ENCODE peak calls at places on chromosomes 1 and 21, in six cellular contexts. One of them, this sample, is unnamed.

GRCh38 chr1:87129606-87130005 is 199.1 kb upstream of the LMO4 start:
- DNase-seq in AG04450: no peak
- DNase-seq in IMR-90: no peak
- DNase-seq in fibroblast of mammary gland: peak
- DNase-seq in heart left ventricle: peak
- DNase-seq in neural progenitor cell: no peak
- DNase-seq in this sample: no peak

GRCh38 chr1:97304366-97304765 is 582.8 kb downstream of the PTBP2 start:
- DNase-seq in heart left ventricle: no peak
- DNase-seq in IMR-90: no peak
- DNase-seq in neural progenitor cell: no peak
- DNase-seq in fibroblast of mammary gland: no peak
- DNase-seq in AG04450: no peak
- DNase-seq in this sample: no peak

GRCh38 chr1:23421752-23422312 is 2.7 kb downstream of the TCEA3 start:
- DNase-seq in neural progenitor cell: no peak
- DNase-seq in IMR-90: peak
- DNase-seq in fibroblast of mammary gland: peak
- DNase-seq in AG04450: peak
- DNase-seq in heart left ventricle: no peak
- DNase-seq in this sample: no peak

GRCh38 chr1:46659307-46659870 is 8.8 kb downstream of the ATPAF1 start:
- DNase-seq in fibroblast of mammary gland: no peak
- DNase-seq in IMR-90: no peak
- DNase-seq in heart left ventricle: no peak
- DNase-seq in AG04450: no peak
- DNase-seq in neural progenitor cell: no peak
- DNase-seq in this sample: no peak

GRCh38 chr1:161068306-161069200 is 1.1 kb downstream of the ARHGAP30 start:
- DNase-seq in heart left ventricle: peak
- DNase-seq in IMR-90: no peak
- DNase-seq in fibroblast of mammary gland: no peak
- DNase-seq in neural progenitor cell: no peak
- DNase-seq in AG04450: no peak
- DNase-seq in this sample: no peak

GRCh38 chr1:248807067-248807737 is 18.5 kb downstream of the SH3BP5L start:
- DNase-seq in heart left ventricle: peak
- DNase-seq in fibroblast of mammary gland: peak
- DNase-seq in IMR-90: peak
- DNase-seq in AG04450: no peak
- DNase-seq in neural progenitor cell: peak
- DNase-seq in this sample: no peak

GRCh38 chr1:243345205-243345604 is 89.4 kb downstream of the SDCCAG8 start:
- DNase-seq in neural progenitor cell: no peak
- DNase-seq in heart left ventricle: no peak
- DNase-seq in IMR-90: peak
- DNase-seq in AG04450: no peak
- DNase-seq in fibroblast of mammary gland: peak
- DNase-seq in this sample: peak

GRCh38 chr1:230066036-230066435 is 1.0 kb upstream of the GALNT2 start:
- DNase-seq in AG04450: no peak
- DNase-seq in neural progenitor cell: no peak
- DNase-seq in heart left ventricle: no peak
- DNase-seq in IMR-90: no peak
- DNase-seq in fibroblast of mammary gland: no peak
- DNase-seq in this sample: no peak

GRCh38 chr1:55378582-55378981 is 163.4 kb upstream of the USP24 start:
- DNase-seq in heart left ventricle: no peak
- DNase-seq in AG04450: no peak
- DNase-seq in IMR-90: peak
- DNase-seq in fibroblast of mammary gland: peak
- DNase-seq in neural progenitor cell: peak
- DNase-seq in this sample: peak

GRCh38 chr1:115744876-115745275 is 23.6 kb downstream of the CASQ2 start:
- DNase-seq in fibroblast of mammary gland: no peak
- DNase-seq in IMR-90: no peak
- DNase-seq in neural progenitor cell: no peak
- DNase-seq in AG04450: no peak
- DNase-seq in heart left ventricle: no peak
- DNase-seq in this sample: no peak

GRCh38 chr1:45258059-45258650 is 51.8 kb upstream of the ZSWIM5 start:
- DNase-seq in fibroblast of mammary gland: no peak
- DNase-seq in heart left ventricle: no peak
- DNase-seq in AG04450: no peak
- DNase-seq in IMR-90: no peak
- DNase-seq in neural progenitor cell: peak
- DNase-seq in this sample: no peak

GRCh38 chr1:241074507-241074906 is 282.5 kb downstream of the RGS7 start:
- DNase-seq in neural progenitor cell: no peak
- DNase-seq in AG04450: no peak
- DNase-seq in IMR-90: no peak
- DNase-seq in fibroblast of mammary gland: peak
- DNase-seq in heart left ventricle: no peak
- DNase-seq in this sample: peak

GRCh38 chr21:15586752-15587436 is 142.9 kb upstream of the USP25 start:
- DNase-seq in fibroblast of mammary gland: no peak
- DNase-seq in neural progenitor cell: no peak
- DNase-seq in AG04450: no peak
- DNase-seq in IMR-90: no peak
- DNase-seq in heart left ventricle: no peak
- DNase-seq in this sample: no peak

DNA sequence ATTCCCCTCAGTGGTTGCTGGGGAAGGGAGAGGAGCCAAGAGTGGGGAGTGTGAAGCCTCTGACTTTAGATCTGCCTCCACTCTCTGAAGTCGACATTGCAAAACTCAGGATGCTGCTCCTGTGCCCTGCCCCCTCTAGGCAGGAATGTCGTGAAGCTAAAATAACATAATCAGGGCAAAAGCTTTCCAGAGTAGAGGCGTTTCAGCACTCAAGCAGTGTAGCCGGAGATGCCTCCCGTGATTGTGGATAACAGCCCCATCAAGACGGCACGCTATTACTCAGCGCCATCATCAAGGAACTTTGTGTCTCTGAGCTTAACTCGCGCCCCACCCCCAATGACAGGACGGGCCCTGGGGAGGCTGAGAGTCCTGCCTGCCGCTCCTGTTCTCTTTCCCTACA is 60.0 kb downstream of the FBXO2 start:
- DNase-seq in neural progenitor cell: peak
- DNase-seq in fibroblast of mammary gland: peak
- DNase-seq in IMR-90: peak
- DNase-seq in AG04450: no peak
- DNase-seq in heart left ventricle: no peak
- DNase-seq in this sample: no peak
- TF ChIP-seq CTCF in neural progenitor cell: peak
- TF ChIP-seq CTCF in fibroblast of mammary gland: no peak
- TF ChIP-seq CTCF in IMR-90: peak
- TF ChIP-seq CTCF in AG04450: peak
- TF ChIP-seq CTCF in heart left ventricle: no peak
- TF ChIP-seq CTCF in this sample: peak

DNA sequence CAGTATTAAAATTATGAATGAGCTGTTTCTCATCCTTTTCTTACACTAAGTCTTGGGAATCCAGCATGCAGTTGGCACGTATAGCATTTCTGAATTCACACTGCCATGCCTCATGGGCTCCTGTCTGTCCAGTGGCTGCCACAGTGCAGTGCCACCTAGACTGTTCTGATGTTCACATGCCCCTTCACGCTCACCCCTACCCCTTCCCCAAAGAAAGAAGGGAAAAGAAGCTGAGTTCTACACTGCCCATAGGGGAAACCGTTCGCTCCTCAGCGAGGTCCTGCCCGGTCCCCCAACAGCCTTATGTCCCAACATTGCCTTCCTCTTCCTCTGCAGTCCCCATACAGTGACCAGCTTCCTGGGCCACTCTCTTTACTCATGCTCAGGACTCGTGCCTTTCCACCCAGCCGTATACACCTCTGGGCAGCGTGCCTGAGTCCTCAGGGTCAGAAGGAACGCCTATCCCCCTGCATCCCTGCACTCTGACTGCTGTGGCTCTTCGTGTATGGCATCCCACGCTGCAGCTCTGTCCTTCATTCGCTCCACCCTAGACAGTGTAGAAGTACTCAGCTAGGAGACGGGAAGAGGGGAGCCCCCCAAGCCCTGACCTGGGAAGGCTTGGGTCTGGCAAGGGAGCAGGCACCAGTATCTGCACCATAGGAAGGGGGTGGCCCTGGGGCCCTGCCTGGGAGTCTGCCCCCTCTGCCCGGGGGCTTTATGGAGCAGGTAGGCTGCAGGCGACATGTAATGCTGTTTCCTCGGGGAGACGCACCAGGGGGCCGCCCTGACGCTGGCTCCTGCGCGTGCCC is 24.1 kb upstream of the ARF1 start:
- DNase-seq in heart left ventricle: no peak
- DNase-seq in neural progenitor cell: no peak
- DNase-seq in IMR-90: no peak
- DNase-seq in fibroblast of mammary gland: no peak
- DNase-seq in AG04450: no peak
- DNase-seq in this sample: no peak
- H3K4me3 ChIP-seq in heart left ventricle: no peak
- H3K4me3 ChIP-seq in neural progenitor cell: no peak
- H3K4me3 ChIP-seq in IMR-90: no peak
- H3K4me3 ChIP-seq in fibroblast of mammary gland: no peak
- H3K4me3 ChIP-seq in AG04450: no peak
- H3K4me3 ChIP-seq in this sample: no peak

DNA sequence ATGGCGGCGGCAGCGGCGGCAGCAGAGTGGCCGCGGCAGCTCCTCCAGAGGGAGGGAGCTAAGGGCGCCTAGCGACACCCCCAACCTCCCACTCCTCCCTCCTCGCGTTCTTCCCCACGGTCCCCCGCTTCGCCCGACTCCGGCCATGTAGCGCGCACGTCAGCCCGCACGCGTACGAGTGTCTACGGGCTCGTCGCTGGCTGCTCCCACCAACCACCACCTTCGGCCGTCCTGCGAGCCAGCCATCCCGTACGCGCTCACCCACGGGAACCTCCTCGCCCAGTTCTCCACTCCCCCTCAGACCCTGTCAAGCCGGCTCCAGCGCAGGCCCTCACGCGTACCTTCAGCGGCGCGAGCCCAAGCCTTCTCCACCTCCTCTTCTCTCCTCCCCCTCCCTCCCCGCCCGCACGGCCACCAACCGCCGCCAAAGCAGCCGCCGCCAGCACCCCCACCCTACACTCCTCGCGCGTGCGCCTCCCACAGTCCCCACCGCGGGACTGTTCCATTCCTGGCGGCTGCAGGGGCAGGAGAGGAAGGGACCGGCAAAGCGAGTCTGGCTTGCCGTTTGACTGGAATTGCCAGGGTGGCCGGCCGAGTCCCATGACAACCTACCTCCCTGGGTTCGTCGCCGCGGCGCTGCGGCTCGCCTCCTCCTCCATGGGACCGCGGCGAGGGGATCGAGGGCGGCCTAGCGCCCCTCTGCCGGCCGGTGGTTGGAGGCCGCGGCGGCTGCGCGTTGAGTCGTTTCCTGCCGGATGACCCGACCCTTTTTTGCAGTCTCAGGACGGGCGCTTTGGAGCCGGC is at the start of the genes DAP3 and YY1AP1:
- DNase-seq in heart left ventricle: peak
- DNase-seq in IMR-90: peak
- DNase-seq in neural progenitor cell: peak
- DNase-seq in fibroblast of mammary gland: peak
- DNase-seq in AG04450: peak
- DNase-seq in this sample: peak
- TF ChIP-seq CTCF in heart left ventricle: no peak
- TF ChIP-seq CTCF in IMR-90: no peak
- TF ChIP-seq CTCF in neural progenitor cell: peak
- TF ChIP-seq CTCF in fibroblast of mammary gland: no peak
- TF ChIP-seq CTCF in AG04450: no peak
- TF ChIP-seq CTCF in this sample: no peak

GRCh38 chr1:1538989-1539309 is 1.5 kb downstream of the TMEM240 start:
- DNase-seq in IMR-90: no peak
- DNase-seq in fibroblast of mammary gland: no peak
- DNase-seq in heart left ventricle: no peak
- DNase-seq in neural progenitor cell: no peak
- DNase-seq in AG04450: no peak
- DNase-seq in this sample: no peak
- H3K4me3 ChIP-seq in IMR-90: peak
- H3K4me3 ChIP-seq in fibroblast of mammary gland: peak
- H3K4me3 ChIP-seq in heart left ventricle: peak
- H3K4me3 ChIP-seq in neural progenitor cell: peak
- H3K4me3 ChIP-seq in AG04450: peak
- H3K4me3 ChIP-seq in this sample: peak

DNA sequence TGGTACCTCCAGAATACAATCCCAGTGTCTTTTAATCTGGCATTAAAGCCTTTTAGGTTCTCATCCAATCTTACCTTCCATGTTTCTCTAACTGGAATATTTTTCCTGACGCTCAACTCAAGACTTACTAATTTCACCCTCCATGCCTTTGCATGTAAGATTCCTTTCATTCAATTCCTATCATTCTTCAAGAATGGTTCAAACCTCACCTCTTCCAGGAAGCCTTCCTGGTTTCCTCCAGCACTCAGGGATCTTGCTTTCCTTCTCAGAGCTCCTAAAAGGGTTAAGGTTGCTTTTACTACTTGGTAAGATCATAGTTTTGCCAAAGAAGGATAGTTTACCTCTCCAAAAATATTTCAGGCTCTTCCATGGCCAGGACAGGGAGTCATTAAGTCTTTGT is 91.2 kb upstream of the CACNA1E start:
- DNase-seq in heart left ventricle: no peak
- DNase-seq in neural progenitor cell: no peak
- DNase-seq in AG04450: no peak
- DNase-seq in IMR-90: no peak
- DNase-seq in fibroblast of mammary gland: no peak
- DNase-seq in this sample: no peak
- TF ChIP-seq CTCF in heart left ventricle: no peak
- TF ChIP-seq CTCF in neural progenitor cell: no peak
- TF ChIP-seq CTCF in AG04450: no peak
- TF ChIP-seq CTCF in IMR-90: no peak
- TF ChIP-seq CTCF in fibroblast of mammary gland: no peak
- TF ChIP-seq CTCF in this sample: no peak

GRCh38 chr21:45319461-45320211 is 31.9 kb upstream of the POFUT2 start:
- DNase-seq in IMR-90: peak
- DNase-seq in AG04450: no peak
- DNase-seq in heart left ventricle: peak
- DNase-seq in fibroblast of mammary gland: no peak
- DNase-seq in neural progenitor cell: no peak
- DNase-seq in this sample: no peak
- H3K4me3 ChIP-seq in IMR-90: no peak
- H3K4me3 ChIP-seq in AG04450: no peak
- H3K4me3 ChIP-seq in heart left ventricle: no peak
- H3K4me3 ChIP-seq in fibroblast of mammary gland: no peak
- H3K4me3 ChIP-seq in neural progenitor cell: no peak
- H3K4me3 ChIP-seq in this sample: no peak